ENCODE peak calls at places on chromosomes 4 and X, in nine cellular contexts. Q is AG08395, W is ascending aorta, Z is type B pancreatic cell, X is AG04450, J is AG08396, O is NCI-H524, B is GM03348, V is cardiac muscle cell. A is an unnamed sample.

GRCh38 chrX:116749943-116750342 is 287.2 kb upstream of the CT83 start:
- DNase-seq in Q (no peak), W (no peak), Z (no peak), X (no peak), J (no peak), O (peak; percentile 56), B (no peak), V (no peak), A (no peak)

GRCh38 chrX:14030248-14030592 is 528 bp upstream of the GEMIN8 start:
- DNase-seq in Q (peak; percentile 38), W (no peak), Z (no peak), X (peak; percentile 10), J (peak; percentile 58), O (peak; percentile 15), B (peak; percentile 29), V (peak; percentile 44), A (no peak)

GRCh38 chrX:38484607-38485498 is 76.5 kb upstream of the TSPAN7 start:
- DNase-seq in Q (no peak), W (no peak), Z (no peak), X (no peak), J (no peak), O (no peak), B (no peak), V (no peak), A (no peak)

GRCh38 chr4:145679991-145680455 is at the start of gene C4orf51:
- DNase-seq in Q (peak; percentile 76), W (no peak), Z (no peak), X (peak; percentile 4), J (peak; percentile 50), O (no peak), B (peak; percentile 42), V (peak; percentile 56), A (no peak)

GRCh38 chrX:134374910-134375309 is 85.1 kb upstream of the HPRT1 start:
- DNase-seq in Q (no peak), W (no peak), Z (no peak), X (no peak), J (no peak), O (no peak), B (no peak), V (peak; percentile 2), A (no peak)

GRCh38 chr4:38889143-38889542 is 21.5 kb downstream of the FAM114A1 start:
- DNase-seq in Q (peak; percentile 81), W (no peak), Z (no peak), X (no peak), J (peak; percentile 54), O (no peak), B (peak; percentile 74), V (peak; percentile 81), A (no peak)

GRCh38 chr4:112693507-112693906 is 56.6 kb downstream of the LARP7 start:
- DNase-seq in Q (no peak), W (no peak), Z (no peak), X (no peak), J (no peak), O (no peak), B (no peak), V (no peak), A (no peak)

GRCh38 chr4:84914686-84915395 is 51.6 kb downstream of the WDFY3 start:
- DNase-seq in Q (no peak), W (no peak), Z (no peak), X (no peak), J (no peak), O (no peak), B (no peak), V (peak; percentile 75), A (no peak)

GRCh38 chrX:101291204-101291603 is at the start of gene TAF7L:
- DNase-seq in Q (no peak), W (no peak), Z (no peak), X (no peak), J (no peak), O (no peak), B (peak; percentile 22), V (peak; percentile 23), A (no peak)

GRCh38 chr4:95155759-95156451 is 392.9 kb downstream of the UNC5C start:
- DNase-seq in Q (peak; percentile 36), W (no peak), Z (no peak), X (no peak), J (peak; percentile 32), O (peak; percentile 22), B (peak; percentile 62), V (peak; percentile 69), A (peak; percentile 35)

GRCh38 chr4:93217423-93217822 is 611.1 kb upstream of the ATOH1 start:
- DNase-seq in Q (no peak), W (no peak), Z (no peak), X (no peak), J (no peak), O (no peak), B (no peak), V (no peak), A (no peak)

GRCh38 chr4:153521467-153521866 is 55.3 kb downstream of the TMEM131L start:
- DNase-seq in Q (no peak), W (no peak), Z (no peak), X (no peak), J (no peak), O (no peak), B (no peak), V (no peak), A (no peak)

GRCh38 chr4:36281384-36282106 is at the start of gene DTHD1:
- DNase-seq in Q (no peak), W (no peak), Z (no peak), X (no peak), J (no peak), O (no peak), B (no peak), V (no peak), A (no peak)

GRCh38 chrX:42755820-42756219 is 22.1 kb downstream of the PPP1R2C start:
- DNase-seq in Q (peak; percentile 69), W (peak; percentile 73), Z (no peak), X (no peak), J (peak; percentile 13), O (no peak), B (peak; percentile 58), V (peak; percentile 70), A (no peak)

GRCh38 chr4:165418116-165418515 is 39.3 kb downstream of the CPE start:
- DNase-seq in Q (no peak), W (no peak), Z (no peak), X (no peak), J (no peak), O (no peak), B (no peak), V (no peak), A (no peak)

GRCh38 chrX:124127496-124127895 is 166.0 kb downstream of the STAG2 start:
- DNase-seq in Q (no peak), W (no peak), Z (no peak), X (no peak), J (no peak), O (peak; percentile 55), B (no peak), V (no peak), A (no peak)

GRCh38 chr4:7398104-7398423 is 36.7 kb downstream of the PSAPL1 start:
- DNase-seq in Q (no peak), W (peak; percentile 58), Z (peak; percentile 51), X (peak; percentile 15), J (no peak), O (peak; percentile 99), B (no peak), V (peak; percentile 33), A (peak; percentile 78)

GRCh38 chr4:106806158-106806797 is 229.8 kb downstream of the DKK2 start:
- DNase-seq in Q (peak; percentile 2), W (no peak), Z (no peak), X (no peak), J (no peak), O (no peak), B (no peak), V (no peak), A (no peak)

GRCh38 chr4:40205259-40206198 is 8.7 kb downstream of the RHOH start:
- DNase-seq in Q (no peak), W (no peak), Z (no peak), X (no peak), J (no peak), O (no peak), B (no peak), V (no peak), A (no peak)

GRCh38 chr4:1207157-1207470 is 34.7 kb upstream of the SPON2 start:
- DNase-seq in Q (no peak), W (peak; percentile 56), Z (peak; percentile 66), X (no peak), J (no peak), O (no peak), B (no peak), V (no peak), A (no peak)

GRCh38 chr4:155079866-155080265 is 128.6 kb upstream of the NPY2R start:
- DNase-seq in Q (no peak), W (no peak), Z (no peak), X (no peak), J (no peak), O (no peak), B (peak; percentile 16), V (peak; percentile 30), A (no peak)

GRCh38 chr4:100881283-100881682 is 363.5 kb upstream of the EMCN start:
- DNase-seq in Q (no peak), W (no peak), Z (no peak), X (no peak), J (no peak), O (no peak), B (no peak), V (no peak), A (no peak)

GRCh38 chr4:86359944-86360478 is at the start of gene MAPK10:
- DNase-seq in Q (peak; percentile 42), W (peak; percentile 72), Z (peak; percentile 74), X (peak; percentile 81), J (no peak), O (peak; percentile 88), B (peak; percentile 11), V (peak; percentile 97), A (no peak)

GRCh38 chr4:16237715-16238114 is 11.4 kb upstream of the TAPT1 start:
- DNase-seq in Q (no peak), W (no peak), Z (no peak), X (no peak), J (no peak), O (no peak), B (no peak), V (no peak), A (no peak)

GRCh38 chr4:21535901-21536300 is 412.7 kb downstream of the KCNIP4 start:
- DNase-seq in Q (no peak), W (no peak), Z (no peak), X (no peak), J (no peak), O (no peak), B (no peak), V (no peak), A (no peak)

GRCh38 chr4:2859514-2859913 is 15.9 kb downstream of the ADD1 start:
- DNase-seq in Q (no peak), W (no peak), Z (no peak), X (no peak), J (no peak), O (no peak), B (no peak), V (no peak), A (no peak)

GRCh38 chrX:136185409-136186022 is 38.2 kb downstream of the FHL1 start:
- DNase-seq in Q (peak; percentile 51), W (no peak), Z (no peak), X (no peak), J (peak; percentile 20), O (peak; percentile 49), B (peak; percentile 24), V (peak; percentile 44), A (no peak)

GRCh38 chr4:102404551-102404969 is 59.3 kb upstream of the SLC39A8 start:
- DNase-seq in Q (no peak), W (no peak), Z (no peak), X (no peak), J (no peak), O (peak; percentile 13), B (no peak), V (peak; percentile 46), A (no peak)

GRCh38 chr4:71107732-71108131 is 114.3 kb downstream of the DCK start:
- DNase-seq in Q (no peak), W (no peak), Z (no peak), X (no peak), J (no peak), O (no peak), B (no peak), V (no peak), A (no peak)

GRCh38 chr4:167114416-167114971 is 119.8 kb downstream of the SPOCK3 start:
- DNase-seq in Q (no peak), W (no peak), Z (no peak), X (no peak), J (no peak), O (no peak), B (no peak), V (no peak), A (no peak)

GRCh38 chrX:54708404-54708803 is 89.7 kb downstream of the ITIH6 start:
- DNase-seq in Q (no peak), W (no peak), Z (no peak), X (no peak), J (no peak), O (no peak), B (no peak), V (no peak), A (no peak)

A was measured in D341Med.